ENCODE peak calls at places on chromosomes 2 and 18, in eight cellular contexts. E is heart left ventricle, K is gastrocnemius medialis, I is K562, Z is HCT116, Y is body of pancreas, R is upper lobe of left lung, G is GM12878. L is an unnamed sample. For H3K27me3, the result is how much of the 10 kb centered on the place peaks cover.

GRCh38 chr2:85768713-85769112 is 14.9 kb downstream of the ATOH8 start:
- ATAC-seq in I (peak), K (no peak), Y (no peak), G (no peak), Z (no peak), R (no peak), E (peak), L (no peak)

GRCh38 chr2:112754562-112754961 is 9.8 kb downstream of the CKAP2L start:
- ATAC-seq in Z (no peak), R (peak), Y (no peak), E (no peak), G (no peak), I (no peak), K (no peak), L (no peak)

GRCh38 chr18:3688682-3689081 is 238.7 kb downstream of the TGIF1 start:
- ATAC-seq in I (no peak), R (no peak), Z (peak), E (no peak), K (no peak), G (no peak), Y (no peak), L (no peak)

GRCh38 chr18:32258558-32259204 is 68.8 kb downstream of the MEP1B start:
- ATAC-seq in G (peak), K (no peak), I (no peak), R (no peak), E (no peak), Y (no peak), Z (no peak), L (no peak)

GRCh38 chr2:197059498-197059897 is 133.0 kb upstream of the PGAP1 start:
- ATAC-seq in I (no peak), Y (no peak), Z (no peak), K (no peak), G (no peak), E (no peak), R (no peak), L (no peak)

GRCh38 chr18:13893418-13893760 is 21.9 kb downstream of the MC2R start:
- ATAC-seq in I (no peak), G (peak), Z (no peak), K (no peak), E (no peak), R (no peak), Y (no peak), L (no peak)

GRCh38 chr2:74538881-74539339 is 9.2 kb downstream of the HTRA2 start:
- ATAC-seq in Y (no peak), R (no peak), K (no peak), Z (no peak), G (peak), E (no peak), I (no peak), L (no peak)

GRCh38 chr2:186532891-186533290 is 46.8 kb downstream of the ZC3H15 start:
- ATAC-seq in R (no peak), G (no peak), Y (no peak), K (no peak), Z (no peak), E (no peak), I (peak), L (no peak)

GRCh38 chr2:218427741-218428140 is 8.8 kb downstream of the VIL1 start:
- ATAC-seq in Y (no peak), E (no peak), I (peak), Z (no peak), R (no peak), G (no peak), K (no peak), L (no peak)

GRCh38 chr2:236112466-236112865 is 55.7 kb downstream of the GBX2 start:
- ATAC-seq in Y (no peak), G (no peak), I (no peak), K (no peak), R (no peak), Z (no peak), E (no peak), L (no peak)

GRCh38 chr2:177604291-177605065 is 211.9 kb downstream of the AGPS start:
- ATAC-seq in I (peak), G (peak), Z (peak), R (no peak), E (no peak), K (no peak), Y (peak), L (peak)

GRCh38 chr2:45466045-45466444 is 145.0 kb downstream of the SRBD1 start:
- ATAC-seq in I (peak), E (no peak), Y (no peak), K (no peak), G (no peak), R (no peak), Z (no peak), L (no peak)

GRCh38 chr2:234678721-234679120 is 181.8 kb upstream of the ARL4C start:
- ATAC-seq in E (no peak), Z (no peak), G (no peak), Y (no peak), K (peak), I (no peak), R (no peak), L (no peak)

GRCh38 chr18:11043694-11044093 is 105.7 kb downstream of the PIEZO2 start:
- ATAC-seq in R (no peak), I (no peak), Y (no peak), Z (no peak), K (no peak), E (no peak), G (no peak), L (no peak)

GRCh38 chr2:50872543-50872942 is 159.4 kb downstream of the NRXN1 start:
- ATAC-seq in K (no peak), Y (no peak), E (no peak), I (no peak), Z (peak), G (no peak), R (no peak), L (no peak)

GRCh38 chr2:42040643-42041277 is 7.1 kb upstream of the PKDCC start:
- ATAC-seq in Z (no peak), K (no peak), I (peak), E (no peak), G (no peak), Y (no peak), R (no peak), L (no peak)

GRCh38 chr2:213036836-213037235 is 114.6 kb downstream of the IKZF2 start:
- ATAC-seq in E (no peak), Z (no peak), G (peak), I (no peak), K (no peak), Y (no peak), R (no peak), L (no peak)

GRCh38 chr2:74391209-74391579 is 11.1 kb upstream of the DCTN1 start:
- ATAC-seq in K (peak), R (no peak), I (peak), Z (no peak), Y (peak), G (no peak), E (no peak), L (peak)

GRCh38 chr18:60266558-60266957 is 106.0 kb downstream of the MC4R start:
- ATAC-seq in R (no peak), K (no peak), Y (no peak), Z (no peak), I (no peak), G (no peak), E (no peak), L (no peak)

GRCh38 chr2:155315768-155316167 is 617.3 kb downstream of the KCNJ3 start:
- ATAC-seq in R (no peak), Z (no peak), E (no peak), I (no peak), G (no peak), Y (no peak), K (no peak), L (no peak)

GRCh38 chr2:71787108-71787415 is 333.7 kb downstream of the DYSF start:
- ATAC-seq in E (no peak), G (no peak), K (no peak), Y (no peak), R (no peak), I (no peak), Z (no peak), L (no peak)
- H3K27me3 ChIP-seq in E (under half), G (under half), K (under half), Y (under half), R (under half), I (under half), Z (under half), L (under half)

DNA sequence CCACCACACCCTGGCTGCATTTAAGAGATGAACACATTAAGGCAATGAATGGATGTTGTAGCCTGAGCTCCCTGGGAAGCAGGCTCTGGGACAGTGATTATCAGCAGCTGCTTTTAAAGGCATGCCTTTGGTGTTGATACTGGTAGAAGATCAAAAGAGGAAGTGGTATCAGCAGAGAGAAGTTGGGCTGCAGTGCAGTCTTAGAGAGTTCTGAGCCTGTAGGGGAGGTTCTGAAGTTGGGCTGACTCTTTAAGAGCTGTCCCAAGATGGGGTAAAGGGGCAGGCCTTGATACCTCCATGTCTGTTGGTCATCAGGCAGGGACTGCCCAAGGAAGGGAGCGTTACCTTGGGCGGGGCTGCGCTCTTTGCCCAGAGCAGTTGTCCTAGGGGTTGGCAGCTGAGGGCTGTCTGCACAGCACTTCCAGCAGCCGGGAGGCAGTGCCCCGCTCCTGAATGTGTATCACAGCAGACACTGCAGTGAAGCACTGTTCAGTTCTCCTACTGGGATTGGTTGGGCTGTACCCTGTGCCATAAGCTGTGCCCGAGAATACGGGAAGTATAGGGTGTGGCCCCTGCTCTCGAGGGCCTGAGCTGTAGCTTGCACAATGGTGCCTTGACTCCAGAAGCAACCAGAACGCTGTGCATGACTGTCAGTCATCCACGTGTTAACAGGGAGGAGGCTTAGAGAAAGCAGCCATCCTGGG is 177.0 kb downstream of the CTIF start:
- ATAC-seq in K (no peak), I (peak), Y (peak), G (peak), E (no peak), R (peak), Z (no peak), L (peak)
- TF ChIP-seq POLR2A in K (no peak), I (no peak), Y (no peak), G (no peak), E (no peak), R (no peak), Z (no peak), L (no peak)

DNA sequence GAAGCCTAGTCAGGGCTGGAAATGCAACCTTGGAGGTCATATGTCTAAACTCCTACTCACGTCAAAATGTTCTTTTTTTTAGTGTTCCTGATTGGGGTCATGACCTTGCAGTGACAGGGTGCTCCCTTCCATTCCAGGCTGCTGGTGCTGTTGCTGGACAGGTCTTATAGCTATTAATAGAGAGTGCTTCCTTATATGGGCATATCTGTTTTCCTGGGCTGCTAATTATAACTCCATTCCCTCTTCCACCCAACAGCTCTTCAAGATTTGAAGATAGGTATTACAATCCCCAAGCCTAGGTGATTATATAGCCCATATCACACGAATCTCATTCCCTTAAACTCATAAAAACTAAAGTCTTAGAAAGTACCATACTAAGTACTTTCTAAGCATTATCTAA is 12.6 kb downstream of the HOXD3 start:
- ATAC-seq in Y (no peak), R (no peak), K (no peak), G (no peak), Z (no peak), I (no peak), E (no peak), L (no peak)
- H3K27me3 ChIP-seq in Y (under half), R (under half), K (under half), G (under half), Z (under half), I (under half), E (half or more), L (half or more)

DNA sequence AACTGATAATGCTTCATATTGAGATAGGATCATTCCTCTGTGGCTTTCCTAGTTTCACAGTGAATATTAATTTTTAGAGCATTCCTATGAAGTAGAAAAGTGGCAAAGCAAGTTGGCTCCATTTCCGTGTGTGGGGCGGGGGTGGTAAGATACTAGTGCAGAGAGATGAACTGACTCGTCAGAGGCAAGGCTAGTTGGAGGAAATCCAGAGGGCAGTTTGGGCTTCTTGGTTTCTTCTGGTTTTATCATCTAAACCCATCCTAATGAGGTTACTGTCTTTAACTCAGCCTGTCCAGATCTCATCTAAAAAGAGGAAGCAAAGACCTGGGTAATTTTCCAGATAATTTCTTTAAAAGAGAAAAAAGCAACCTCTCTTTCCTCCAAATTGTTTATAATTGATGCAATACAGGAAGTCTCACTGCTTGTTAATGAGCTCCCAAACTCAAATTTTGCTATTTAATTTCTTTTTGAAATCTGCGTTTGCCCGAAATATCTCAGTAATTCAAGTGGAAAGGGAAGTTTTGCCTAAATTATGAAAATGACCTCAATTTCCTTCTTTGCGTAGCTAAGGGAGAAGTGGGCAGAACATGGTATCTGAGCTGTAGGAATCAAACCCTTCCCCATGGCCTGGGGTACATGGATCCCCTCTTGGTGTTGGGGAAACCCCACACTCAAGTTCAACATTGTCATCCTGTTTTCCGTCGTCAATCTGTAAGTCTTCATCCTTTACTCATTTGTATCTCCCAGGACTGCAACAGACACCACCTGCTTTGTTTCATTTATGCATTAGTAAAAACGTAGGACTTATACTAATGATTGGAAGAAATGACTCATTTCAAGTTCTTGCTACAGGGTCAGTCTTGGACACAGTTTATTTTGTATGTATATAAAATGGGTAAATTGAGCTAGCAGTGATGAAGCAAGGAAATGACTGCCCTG is 89.0 kb upstream of the KLF7 start:
- ATAC-seq in G (peak), R (no peak), Y (no peak), K (no peak), I (no peak), Z (no peak), E (no peak), L (no peak)
- TF ChIP-seq POLR2A in G (no peak), R (no peak), Y (no peak), K (no peak), I (no peak), Z (no peak), E (no peak), L (no peak)

GRCh38 chr2:239544141-239544800 is 143.5 kb upstream of the HDAC4 start:
- ATAC-seq in Y (no peak), G (no peak), K (no peak), R (no peak), I (no peak), E (no peak), Z (no peak), L (no peak)

GRCh38 chr2:239545741-239546392 is 145.0 kb upstream of the HDAC4 start:
- ATAC-seq in Y (no peak), G (no peak), Z (no peak), E (no peak), I (no peak), K (no peak), R (no peak), L (no peak)

GRCh38 chr2:239544846-239545465 is 144.1 kb upstream of the HDAC4 start:
- ATAC-seq in G (no peak), Y (no peak), E (no peak), R (no peak), K (no peak), Z (no peak), I (no peak), L (no peak)

GRCh38 chr2:239546541-239546940 is 145.7 kb upstream of the HDAC4 start:
- ATAC-seq in Y (no peak), R (no peak), G (no peak), Z (no peak), K (no peak), E (no peak), I (no peak), L (no peak)

DNA sequence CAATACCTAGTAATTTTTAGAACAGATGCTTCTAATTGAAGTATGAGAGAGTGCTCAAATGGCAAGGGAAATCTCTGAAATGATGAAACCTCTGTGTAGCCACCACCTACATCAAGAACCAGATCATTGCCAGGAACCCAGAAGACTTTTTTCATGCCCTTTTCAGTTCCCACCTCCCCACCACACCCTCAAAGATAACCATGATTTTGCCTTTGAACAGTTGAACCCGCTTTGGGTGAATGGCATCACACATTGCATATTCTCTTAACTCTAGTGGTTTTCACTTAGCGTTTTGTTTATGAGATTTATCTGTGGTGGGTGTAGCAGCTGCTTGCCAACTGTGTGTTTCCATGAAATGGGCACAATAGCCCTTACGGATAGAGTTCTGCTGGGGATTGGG is 142.9 kb upstream of the HDAC4 start:
- ATAC-seq in E (no peak), Y (no peak), G (no peak), R (no peak), K (no peak), I (no peak), Z (no peak), L (no peak)
- H3K27me3 ChIP-seq in E (under half), Y (under half), G (under half), R (under half), K (under half), I (under half), Z (under half), L (under half)

DNA sequence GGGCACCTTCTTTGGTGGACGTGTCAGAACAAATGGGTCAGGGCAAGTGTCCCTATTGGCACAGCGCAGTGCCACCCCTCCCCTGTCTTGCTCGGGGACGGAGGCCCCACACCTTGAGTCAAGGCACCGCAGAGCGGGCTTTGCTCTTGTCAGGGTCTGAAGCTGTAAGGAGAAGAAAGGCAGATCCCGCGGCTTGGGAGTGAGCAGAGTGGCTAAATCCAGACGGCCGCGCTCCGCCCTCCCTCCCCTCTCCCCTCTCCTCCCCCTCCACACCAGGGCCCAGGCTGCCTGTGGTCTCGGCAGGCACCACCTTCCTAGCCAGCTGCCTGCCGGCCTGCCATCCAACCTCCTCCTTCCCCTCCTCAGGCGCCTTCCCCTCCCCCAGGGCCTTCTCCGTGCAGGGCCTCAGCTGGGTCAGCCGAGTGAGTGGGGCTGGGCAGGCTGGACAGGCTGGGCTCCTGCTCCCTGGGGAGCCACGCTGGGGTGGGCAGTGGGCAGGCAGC is 25.8 kb downstream of the SPEG start:
- ATAC-seq in K (peak), Y (no peak), I (peak), Z (no peak), E (peak), G (no peak), R (no peak), L (peak)
- TF ChIP-seq POLR2A in K (peak), Y (no peak), I (no peak), Z (no peak), E (no peak), G (no peak), R (no peak), L (peak)